ENCODE peak calls at places on chromosomes 12 and 14, in four cellular contexts. X is bronchial epithelial cell, Y is cardiac muscle cell, V is AG04450. Q is an unnamed sample.

GRCh38 chr14:42140001-42140400 is 533.3 kb downstream of the LRFN5 start:
- DNase-seq in X (peak; percentile 27), Y (no peak), V (no peak), Q (no peak)

GRCh38 chr14:81033841-81034240 is 78.4 kb downstream of the TSHR start:
- DNase-seq in X (no peak), Y (no peak), V (no peak), Q (peak; percentile 26)

GRCh38 chr12:15700595-15700994 is 88.6 kb downstream of the EPS8 start:
- DNase-seq in X (peak; percentile 93), Y (peak; percentile 92), V (peak; percentile 67), Q (no peak)

GRCh38 chr12:87690236-87690810 is 338.9 kb downstream of the C12orf50 start:
- DNase-seq in X (no peak), Y (no peak), V (no peak), Q (no peak)

GRCh38 chr14:91754819-91755218 is 22.9 kb upstream of the CATSPERB start:
- DNase-seq in X (no peak), Y (no peak), V (no peak), Q (no peak)

GRCh38 chr12:84131076-84131475 is 781.5 kb downstream of the SLC6A15 start:
- DNase-seq in X (peak; percentile 69), Y (peak; percentile 54), V (peak; percentile 50), Q (no peak)

GRCh38 chr12:123832052-123832451 is 70.0 kb downstream of the DNAH10 start:
- DNase-seq in X (no peak), Y (no peak), V (no peak), Q (no peak)

GRCh38 chr12:20368653-20369163 is 371 bp downstream of the PDE3A start:
- DNase-seq in X (peak; percentile 5), Y (peak; percentile 68), V (no peak), Q (peak; percentile 74)

GRCh38 chr14:35406811-35407630 is 2.5 kb upstream of the NFKBIA start:
- DNase-seq in X (peak; percentile 84), Y (peak; percentile 75), V (no peak), Q (no peak)

GRCh38 chr12:128268348-128268725 is 1.4 kb downstream of the TMEM132C start:
- DNase-seq in X (no peak), Y (no peak), V (no peak), Q (no peak)

GRCh38 chr14:95361373-95362179 is 41.9 kb upstream of the CLMN start:
- DNase-seq in X (peak; percentile 25), Y (peak; percentile 46), V (no peak), Q (no peak)

GRCh38 chr12:56224954-56225353 is 812 bp downstream of the NABP2 start:
- DNase-seq in X (no peak), Y (no peak), V (no peak), Q (no peak)

GRCh38 chr14:69300601-69301221 is 40.8 kb downstream of the GALNT16 start:
- DNase-seq in X (no peak), Y (no peak), V (no peak), Q (no peak)

GRCh38 chr14:84303140-84303539 is 1226.8 kb upstream of the FLRT2 start:
- DNase-seq in X (no peak), Y (no peak), V (no peak), Q (no peak)

GRCh38 chr12:76219806-76220205 is 128.4 kb downstream of the BBS10 start:
- DNase-seq in X (peak; percentile 40), Y (no peak), V (no peak), Q (no peak)

GRCh38 chr14:52877628-52878027 is 73.2 kb downstream of the FERMT2 start:
- DNase-seq in X (no peak), Y (peak; percentile 67), V (no peak), Q (no peak)

GRCh38 chr12:70876952-70877351 is 43.6 kb downstream of the PTPRR start:
- DNase-seq in X (peak; percentile 87), Y (peak; percentile 43), V (no peak), Q (no peak)

GRCh38 chr14:53882684-53883083 is 73.9 kb downstream of the BMP4 start:
- DNase-seq in X (no peak), Y (no peak), V (no peak), Q (no peak)

GRCh38 chr12:56188116-56188785 is 1.0 kb downstream of the SMARCC2 start:
- DNase-seq in X (no peak), Y (no peak), V (no peak), Q (no peak)

GRCh38 chr12:2198088-2198501 is 145.3 kb downstream of the CACNA1C start:
- DNase-seq in X (peak; percentile 22), Y (peak; percentile 80), V (no peak), Q (no peak)

GRCh38 chr12:110349521-110350151 is 53.9 kb downstream of the ANAPC7 start:
- DNase-seq in X (no peak), Y (peak; percentile 41), V (no peak), Q (no peak)

GRCh38 chr14:90381011-90381790 is 15.6 kb upstream of the CALM1 start:
- DNase-seq in X (no peak), Y (peak; percentile 51), V (no peak), Q (peak; percentile 81)

GRCh38 chr12:105330283-105330937 is at the start of gene C12orf75:
- DNase-seq in X (peak; percentile 42), Y (peak; percentile 67), V (no peak), Q (peak; percentile 62)

GRCh38 chr14:30129795-30130194 is 202.1 kb upstream of the PRKD1 start:
- DNase-seq in X (no peak), Y (peak; percentile 10), V (no peak), Q (no peak)

GRCh38 chr14:99393059-99393655 is 87.5 kb downstream of the SETD3 start:
- DNase-seq in X (peak; percentile 40), Y (peak; percentile 52), V (no peak), Q (no peak)

GRCh38 chr14:42779024-42779423 is 1172.3 kb downstream of the LRFN5 start:
- DNase-seq in X (peak; percentile 18), Y (no peak), V (peak; percentile 11), Q (no peak)

GRCh38 chr12:52798003-52798670 is 2.2 kb upstream of the KRT3 start:
- DNase-seq in X (peak; percentile 61), Y (no peak), V (no peak), Q (no peak)

GRCh38 chr14:77459072-77459723 is 1.3 kb downstream of the AHSA1 start:
- DNase-seq in X (peak; percentile 70), Y (peak; percentile 82), V (peak; percentile 55), Q (peak; percentile 77)

GRCh38 chr12:18559242-18559641 is 178.6 kb downstream of the PLCZ1 start:
- DNase-seq in X (no peak), Y (no peak), V (no peak), Q (no peak)

GRCh38 chr14:71591929-71592328 is 340.3 kb upstream of the RGS6 start:
- DNase-seq in X (peak; percentile 81), Y (peak; percentile 67), V (no peak), Q (no peak)

GRCh38 chr12:31815096-31815495 is 86.3 kb upstream of the AMN1 start:
- DNase-seq in X (no peak), Y (no peak), V (no peak), Q (no peak)

GRCh38 chr14:55136241-55136640 is 7.2 kb downstream of the LGALS3 start:
- DNase-seq in X (no peak), Y (peak; percentile 47), V (no peak), Q (no peak)

GRCh38 chr12:119666900-119667576 is 895 bp upstream of the PRKAB1 start:
- DNase-seq in X (no peak), Y (no peak), V (no peak), Q (no peak)

GRCh38 chr14:52422650-52423356 is 108.7 kb downstream of the PTGER2 start:
- DNase-seq in X (no peak), Y (no peak), V (no peak), Q (no peak)

GRCh38 chr12:115820661-115821060 is 456.8 kb downstream of the MED13L start:
- DNase-seq in X (no peak), Y (no peak), V (no peak), Q (no peak)

DNA sequence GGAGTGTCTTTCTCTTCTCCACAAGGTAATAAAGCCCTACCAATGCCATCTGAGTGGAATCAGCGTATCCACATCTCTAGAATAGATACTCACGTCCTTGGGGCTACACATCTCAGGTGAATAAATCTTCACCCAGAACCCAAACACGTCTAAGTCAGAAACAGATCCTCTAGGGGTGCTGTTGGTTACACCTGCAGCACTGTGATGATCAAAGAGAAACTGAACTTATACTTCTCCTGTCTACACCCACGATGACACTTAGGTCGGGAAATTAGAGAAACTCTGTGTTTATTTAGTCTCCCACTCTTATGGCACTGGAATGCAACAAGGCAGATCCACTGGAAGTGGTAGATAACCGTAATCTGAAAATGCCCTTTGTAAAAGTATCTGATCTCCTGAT is 46.2 kb downstream of the WIF1 start:
- DNase-seq in X (peak; percentile 5), Y (no peak), V (no peak), Q (no peak)
- TF ChIP-seq CTCF in X (peak; percentile 29), Y (no peak), V (no peak), Q (no peak)

GRCh38 chr12:49345048-49345839 is 1.4 kb upstream of the DNAJC22 start:
- DNase-seq in X (no peak), Y (no peak), V (no peak), Q (peak; percentile 69)

GRCh38 chr12:49346659-49347306 is at the start of gene DNAJC22:
- DNase-seq in X (peak; percentile 14), Y (peak; percentile 42), V (no peak), Q (no peak)

GRCh38 chr12:49345840-49346658 is 639 bp upstream of the DNAJC22 start:
- DNase-seq in X (no peak), Y (no peak), V (no peak), Q (peak; percentile 53)

GRCh38 chr12:49342914-49343731 is 3.6 kb upstream of the DNAJC22 start:
- DNase-seq in X (peak; percentile 32), Y (no peak), V (no peak), Q (peak; percentile 64)

GRCh38 chr12:49344486-49345047 is 2.1 kb upstream of the DNAJC22 start:
- DNase-seq in X (no peak), Y (no peak), V (no peak), Q (no peak)
- H3K4me3 ChIP-seq in X (no peak overlapping the region), Y (peak overlapping the region; percentile 38), V (no peak overlapping the region), Q (peak overlapping the region; percentile 51)

GRCh38 chr12:65925626-65926025 is 101.3 kb downstream of the HMGA2 start:
- DNase-seq in X (no peak), Y (no peak), V (no peak), Q (no peak)

GRCh38 chr12:65918057-65918456 is 93.8 kb downstream of the HMGA2 start:
- DNase-seq in X (no peak), Y (no peak), V (no peak), Q (no peak)

GRCh38 chr12:65922077-65922476 is 97.8 kb downstream of the HMGA2 start:
- DNase-seq in X (no peak), Y (no peak), V (no peak), Q (no peak)

GRCh38 chr12:65926119-65927004 is 102.1 kb downstream of the HMGA2 start:
- DNase-seq in X (no peak), Y (no peak), V (no peak), Q (no peak)

GRCh38 chr12:65923228-65923627 is 98.9 kb downstream of the HMGA2 start:
- DNase-seq in X (no peak), Y (no peak), V (no peak), Q (no peak)
- TF ChIP-seq CTCF in X (no peak), Y (no peak), V (peak; percentile 27), Q (no peak)

DNA sequence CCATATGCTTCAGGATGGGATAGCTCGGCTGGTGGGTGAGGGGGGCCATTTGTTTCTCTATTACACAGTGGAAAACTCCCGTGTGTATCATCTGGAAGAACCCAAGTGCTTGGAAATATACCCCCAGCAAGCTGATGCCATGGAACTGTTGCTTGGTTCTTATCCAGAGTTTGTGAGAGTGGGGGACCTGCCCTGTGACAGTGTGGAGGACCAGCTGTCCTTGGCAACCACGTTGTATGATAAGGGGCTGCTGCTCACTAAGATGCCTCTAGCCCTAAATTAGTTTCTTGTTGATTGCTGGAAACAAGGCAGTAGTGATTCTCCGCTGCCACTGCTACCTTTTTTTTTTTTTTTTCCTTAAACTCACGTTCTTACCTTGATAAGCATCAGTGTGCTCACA is 1.9 kb downstream of the RIOX1 start:
- DNase-seq in X (no peak), Y (no peak), V (no peak), Q (no peak)
- H3K4me3 ChIP-seq in X (no peak overlapping the region), Y (no peak overlapping the region), V (peak overlapping the region; percentile 73), Q (no peak overlapping the region)

GRCh38 chr12:67697981-67698380 is 49.4 kb downstream of the DYRK2 start:
- DNase-seq in X (no peak), Y (no peak), V (no peak), Q (no peak)
- TF ChIP-seq CTCF in X (no peak), Y (no peak), V (no peak), Q (no peak)